ENCODE peak calls at places on chromosomes 5 and 9, in seven cellular contexts. P is cardiac muscle cell, D is heart right ventricle, T is small intestine, M is mesenchymal stem cell, Z is GM12864, R is aorta. F is an unnamed sample.

GRCh38 chr5:107997338-107997979 is 326.7 kb upstream of the EFNA5 start:
- DNase-seq in P (no peak), D (no peak), T (no peak), M (peak), Z (no peak), R (no peak), F (no peak)

GRCh38 chr5:61327761-61328753 is 4.0 kb upstream of the ZSWIM6 start:
- DNase-seq in P (no peak), D (no peak), T (peak), M (peak), Z (no peak), R (no peak), F (no peak)

GRCh38 chr5:8333445-8333844 is 464.5 kb downstream of the MTRR start:
- DNase-seq in P (no peak), D (no peak), T (no peak), M (no peak), Z (no peak), R (no peak), F (no peak)

GRCh38 chr9:13113201-13113600 is 166.3 kb downstream of the MPDZ start:
- DNase-seq in P (no peak), D (no peak), T (no peak), M (peak), Z (no peak), R (no peak), F (no peak)

GRCh38 chr5:167895899-167896659 is 395.4 kb upstream of the WWC1 start:
- DNase-seq in P (no peak), D (no peak), T (no peak), M (no peak), Z (no peak), R (no peak), F (no peak)

GRCh38 chr5:141272906-141273305 is 27.7 kb downstream of the PCDHB15 start:
- DNase-seq in P (no peak), D (no peak), T (no peak), M (no peak), Z (no peak), R (no peak), F (no peak)

GRCh38 chr5:56145106-56145505 is 88.0 kb downstream of the ANKRD55 start:
- DNase-seq in P (no peak), D (no peak), T (no peak), M (no peak), Z (no peak), R (no peak), F (no peak)

GRCh38 chr9:85927077-85927476 is 13.9 kb upstream of the NAA35 start:
- DNase-seq in P (no peak), D (no peak), T (no peak), M (no peak), Z (no peak), R (no peak), F (no peak)

GRCh38 chr5:56729488-56729887 is 85.9 kb upstream of the MAP3K1 start:
- DNase-seq in P (no peak), D (no peak), T (no peak), M (no peak), Z (no peak), R (no peak), F (no peak)

GRCh38 chr9:69976165-69976564 is 67.5 kb upstream of the MAMDC2 start:
- DNase-seq in P (no peak), D (no peak), T (no peak), M (peak), Z (no peak), R (no peak), F (no peak)

GRCh38 chr9:100595391-100596199 is 17.7 kb downstream of the CAVIN4 start:
- DNase-seq in P (peak), D (no peak), T (peak), M (peak), Z (no peak), R (no peak), F (no peak)

GRCh38 chr9:109477269-109478203 is 20.6 kb downstream of the PTPN3 start:
- DNase-seq in P (peak), D (no peak), T (peak), M (no peak), Z (no peak), R (no peak), F (no peak)

GRCh38 chr5:55852503-55852902 is 1.3 kb downstream of the IL31RA start:
- DNase-seq in P (no peak), D (no peak), T (no peak), M (peak), Z (no peak), R (no peak), F (no peak)

GRCh38 chr9:123269316-123269715 is 930 bp upstream of the STRBP start:
- DNase-seq in P (no peak), D (no peak), T (no peak), M (no peak), Z (no peak), R (no peak), F (no peak)

GRCh38 chr5:131950706-131951105 is 5.2 kb upstream of the MEIKIN start:
- DNase-seq in P (no peak), D (no peak), T (no peak), M (no peak), Z (no peak), R (no peak), F (no peak)

GRCh38 chr9:129437626-129438323 is 183.1 kb downstream of the C9orf50 start:
- DNase-seq in P (no peak), D (peak), T (no peak), M (no peak), Z (no peak), R (no peak), F (no peak)

GRCh38 chr5:123429993-123430392 is 6.8 kb upstream of the CEP120 start:
- DNase-seq in P (no peak), D (no peak), T (no peak), M (peak), Z (no peak), R (no peak), F (no peak)

GRCh38 chr9:96048954-96049831 is 173.7 kb downstream of the ERCC6L2 start:
- DNase-seq in P (no peak), D (peak), T (no peak), M (no peak), Z (no peak), R (peak), F (peak)

GRCh38 chr5:79464695-79465332 is 49.1 kb downstream of the HOMER1 start:
- DNase-seq in P (peak), D (no peak), T (peak), M (peak), Z (peak), R (no peak), F (no peak)

GRCh38 chr5:75202935-75203334 is 33.7 kb downstream of the ANKRD31 start:
- DNase-seq in P (no peak), D (no peak), T (peak), M (no peak), Z (no peak), R (no peak), F (no peak)

GRCh38 chr9:21965401-21965951 is 28.7 kb downstream of the CDKN2A start:
- DNase-seq in P (peak), D (peak), T (peak), M (peak), Z (no peak), R (peak), F (peak)

GRCh38 chr9:9498846-9499245 is 1114.0 kb downstream of the PTPRD start:
- DNase-seq in P (no peak), D (no peak), T (no peak), M (no peak), Z (no peak), R (no peak), F (no peak)

GRCh38 chr9:110255064-110255416 is 1.3 kb downstream of the TXN start:
- DNase-seq in P (peak), D (no peak), T (no peak), M (no peak), Z (no peak), R (peak), F (no peak)

GRCh38 chr9:79609468-79610018 is 37.8 kb downstream of the TLE4 start:
- DNase-seq in P (no peak), D (no peak), T (no peak), M (no peak), Z (no peak), R (no peak), F (no peak)

GRCh38 chr5:59358497-59358896 is 535.0 kb downstream of the PDE4D start:
- DNase-seq in P (peak), D (no peak), T (peak), M (peak), Z (no peak), R (no peak), F (peak)

GRCh38 chr5:96962540-96962991 is 26.7 kb downstream of the LNPEP start:
- DNase-seq in P (no peak), D (no peak), T (peak), M (no peak), Z (no peak), R (no peak), F (no peak)

GRCh38 chr5:56323505-56323904 is 90.4 kb upstream of the ANKRD55 start:
- DNase-seq in P (peak), D (no peak), T (no peak), M (peak), Z (no peak), R (no peak), F (no peak)

GRCh38 chr5:170192829-170193228 is 40.0 kb upstream of the C5orf58 start:
- DNase-seq in P (no peak), D (no peak), T (no peak), M (no peak), Z (no peak), R (no peak), F (no peak)

GRCh38 chr9:75185585-75186170 is 97.4 kb downstream of the OSTF1 start:
- DNase-seq in P (peak), D (no peak), T (peak), M (peak), Z (no peak), R (peak), F (no peak)

GRCh38 chr5:173204185-173204979 is 30.6 kb downstream of the NKX2-5 start:
- DNase-seq in P (peak), D (no peak), T (peak), M (peak), Z (no peak), R (no peak), F (no peak)

GRCh38 chr5:17808566-17808965 is 174.3 kb downstream of the TAF11L14 start:
- DNase-seq in P (no peak), D (no peak), T (no peak), M (no peak), Z (no peak), R (no peak), F (no peak)

GRCh38 chr9:29044959-29045358 is 1471.7 kb upstream of the C9orf72 start:
- DNase-seq in P (no peak), D (no peak), T (no peak), M (peak), Z (no peak), R (no peak), F (no peak)

GRCh38 chr5:73709536-73710129 is 83.6 kb downstream of the ARHGEF28 start:
- DNase-seq in P (no peak), D (no peak), T (no peak), M (no peak), Z (no peak), R (no peak), F (no peak)

GRCh38 chr5:131218392-131218791 is 45.5 kb upstream of the CDC42SE2 start:
- DNase-seq in P (no peak), D (no peak), T (no peak), M (peak), Z (no peak), R (no peak), F (no peak)

GRCh38 chr5:142545653-142546322 is 140.1 kb downstream of the FGF1 start:
- DNase-seq in P (no peak), D (no peak), T (no peak), M (peak), Z (no peak), R (no peak), F (no peak)

GRCh38 chr9:134497283-134497860 is 144.2 kb upstream of the COL5A1 start:
- DNase-seq in P (no peak), D (no peak), T (no peak), M (peak), Z (no peak), R (peak), F (no peak)

GRCh38 chr5:9197881-9198260 is 348.0 kb downstream of the SEMA5A start:
- DNase-seq in P (no peak), D (no peak), T (no peak), M (peak), Z (peak), R (no peak), F (no peak)

GRCh38 chr5:72596956-72597355 is 89.7 kb upstream of the ZNF366 start:
- DNase-seq in P (no peak), D (no peak), T (no peak), M (no peak), Z (no peak), R (no peak), F (no peak)

GRCh38 chr5:159094745-159095144 is 5.0 kb downstream of the EBF1 start:
- DNase-seq in P (peak), D (peak), T (no peak), M (peak), Z (peak), R (peak), F (peak)

GRCh38 chr5:147788023-147788422 is 5.5 kb upstream of the JAKMIP2 start:
- DNase-seq in P (no peak), D (no peak), T (no peak), M (no peak), Z (no peak), R (no peak), F (no peak)

GRCh38 chr5:147786115-147786514 is 3.6 kb upstream of the JAKMIP2 start:
- DNase-seq in P (no peak), D (no peak), T (no peak), M (no peak), Z (no peak), R (no peak), F (no peak)

GRCh38 chr5:147780924-147781530 is 1.5 kb downstream of the JAKMIP2 start:
- DNase-seq in P (no peak), D (no peak), T (no peak), M (no peak), Z (no peak), R (no peak), F (no peak)

GRCh38 chr5:147784596-147784995 is 2.1 kb upstream of the JAKMIP2 start:
- DNase-seq in P (no peak), D (no peak), T (no peak), M (no peak), Z (no peak), R (no peak), F (no peak)

DNA sequence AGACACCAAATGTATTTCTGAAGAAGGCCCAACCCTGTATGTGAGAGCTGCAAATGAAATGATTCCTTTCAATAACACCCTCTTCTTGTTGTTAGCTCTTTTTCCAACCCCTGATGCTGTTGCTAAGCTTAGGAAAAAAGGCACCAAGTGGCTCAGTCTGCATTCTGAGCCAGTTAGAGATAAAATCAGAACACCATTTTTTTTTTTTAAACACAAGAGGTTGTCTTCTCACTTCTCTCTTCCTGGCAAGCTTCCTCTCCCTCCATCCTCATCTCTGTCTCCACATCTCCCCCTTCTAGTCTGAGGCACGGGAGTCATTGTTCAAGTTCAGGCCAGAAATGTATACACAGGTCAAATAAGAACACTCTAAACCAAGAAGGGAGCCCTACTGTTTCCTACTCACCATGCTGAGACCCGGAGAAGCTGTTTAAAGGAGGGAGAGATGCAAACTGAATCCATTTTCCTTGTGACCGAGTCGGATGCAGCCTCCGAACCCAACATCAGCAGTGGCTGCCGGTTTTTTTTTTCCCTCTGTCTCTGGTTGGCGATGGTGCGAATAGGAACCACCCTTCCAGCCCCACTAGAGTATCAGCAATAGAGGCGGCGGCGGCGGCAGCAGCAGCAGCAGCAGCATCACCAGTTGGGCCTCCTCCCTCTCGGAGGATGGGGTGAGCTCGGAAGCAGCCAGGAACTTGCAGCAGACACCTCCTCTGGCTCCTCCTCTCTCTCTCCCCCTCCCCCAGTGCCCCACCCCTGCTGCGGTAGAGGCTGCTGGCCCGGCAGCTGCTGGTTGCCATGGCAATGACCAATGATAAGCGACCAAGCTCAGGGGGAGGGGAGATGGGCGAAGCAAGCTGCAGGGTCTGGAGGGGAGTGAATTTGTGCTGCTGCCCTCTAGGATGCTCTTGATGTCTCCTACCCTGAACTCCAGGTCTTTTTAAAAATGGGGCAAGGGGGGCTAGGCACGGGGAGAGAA is at the start of gene JAKMIP2:
- DNase-seq in P (peak), D (peak), T (peak), M (peak), Z (peak), R (peak), F (peak)
- H3K4me3 ChIP-seq in P (peak), D (peak), T (no peak), M (no peak), Z (no peak), R (no peak), F (no peak)

GRCh38 chr5:54676466-54676865 is 158.9 kb downstream of the SNX18 start:
- DNase-seq in P (no peak), D (no peak), T (no peak), M (peak), Z (no peak), R (no peak), F (no peak)
- H3K4me3 ChIP-seq in P (no peak), D (no peak), T (no peak), M (no peak), Z (no peak), R (no peak), F (no peak)

GRCh38 chr9:20270176-20270575 is 352.1 kb downstream of the MLLT3 start:
- DNase-seq in P (no peak), D (no peak), T (no peak), M (no peak), Z (no peak), R (no peak), F (no peak)

GRCh38 chr9:20269620-20270019 is 352.7 kb downstream of the MLLT3 start:
- DNase-seq in P (no peak), D (no peak), T (no peak), M (no peak), Z (no peak), R (no peak), F (no peak)

GRCh38 chr9:20271723-20272122 is 350.6 kb downstream of the MLLT3 start:
- DNase-seq in P (no peak), D (no peak), T (no peak), M (no peak), Z (no peak), R (no peak), F (no peak)

GRCh38 chr9:20276762-20277161 is 345.5 kb downstream of the MLLT3 start:
- DNase-seq in P (no peak), D (no peak), T (no peak), M (no peak), Z (no peak), R (no peak), F (no peak)

GRCh38 chr9:20271107-20271506 is 351.2 kb downstream of the MLLT3 start:
- DNase-seq in P (no peak), D (no peak), T (no peak), M (no peak), Z (no peak), R (no peak), F (no peak)
- H3K4me3 ChIP-seq in P (no peak), D (no peak), T (no peak), M (no peak), Z (no peak), R (no peak), F (no peak)

GRCh38 chr9:107874591-107875374 is 385.2 kb upstream of the KLF4 start:
- DNase-seq in P (no peak), D (no peak), T (no peak), M (no peak), Z (peak), R (no peak), F (no peak)
- H3K4me3 ChIP-seq in P (no peak), D (no peak), T (no peak), M (no peak), Z (no peak), R (no peak), F (no peak)

DNA sequence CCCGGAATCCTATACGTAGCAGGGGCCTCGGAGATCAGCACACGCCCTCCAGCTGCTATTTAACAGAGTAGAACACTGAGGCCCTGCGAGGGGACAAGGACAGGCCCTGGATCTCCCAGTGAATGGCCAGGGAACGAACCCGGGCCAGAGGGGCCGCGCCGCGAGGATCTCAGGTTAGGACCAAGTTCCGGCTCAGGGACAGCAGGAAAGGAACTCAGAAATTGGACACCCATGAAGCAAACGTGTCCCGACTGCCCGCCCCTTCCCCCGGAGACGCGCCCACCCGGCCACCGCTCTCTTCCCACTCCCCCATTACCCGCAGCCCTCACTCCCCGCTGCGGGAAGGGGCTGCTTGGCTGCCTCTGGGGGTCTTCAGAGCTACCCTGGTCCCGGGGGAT is 1.0 kb upstream of the FOXE1 start:
- DNase-seq in P (no peak), D (no peak), T (no peak), M (no peak), Z (no peak), R (no peak), F (no peak)
- H3K4me3 ChIP-seq in P (peak), D (no peak), T (no peak), M (no peak), Z (no peak), R (no peak), F (no peak)

GRCh38 chr5:64693636-64694035 is 3.3 kb downstream of the SHISAL2B start:
- DNase-seq in P (no peak), D (no peak), T (no peak), M (no peak), Z (no peak), R (no peak), F (no peak)

GRCh38 chr5:64690104-64690416 is 243 bp upstream of the SHISAL2B start:
- DNase-seq in P (no peak), D (no peak), T (no peak), M (no peak), Z (no peak), R (no peak), F (no peak)

GRCh38 chr5:64691333-64691732 is 1.0 kb downstream of the SHISAL2B start:
- DNase-seq in P (peak), D (no peak), T (no peak), M (no peak), Z (no peak), R (no peak), F (no peak)

GRCh38 chr5:64688965-64689364 is 1.3 kb upstream of the SHISAL2B start:
- DNase-seq in P (no peak), D (no peak), T (no peak), M (no peak), Z (no peak), R (no peak), F (no peak)

GRCh38 chr5:64690417-64691151 is at the start of gene SHISAL2B:
- DNase-seq in P (peak), D (no peak), T (no peak), M (peak), Z (no peak), R (no peak), F (no peak)
- H3K4me3 ChIP-seq in P (peak), D (peak), T (no peak), M (peak), Z (no peak), R (no peak), F (peak)

DNA sequence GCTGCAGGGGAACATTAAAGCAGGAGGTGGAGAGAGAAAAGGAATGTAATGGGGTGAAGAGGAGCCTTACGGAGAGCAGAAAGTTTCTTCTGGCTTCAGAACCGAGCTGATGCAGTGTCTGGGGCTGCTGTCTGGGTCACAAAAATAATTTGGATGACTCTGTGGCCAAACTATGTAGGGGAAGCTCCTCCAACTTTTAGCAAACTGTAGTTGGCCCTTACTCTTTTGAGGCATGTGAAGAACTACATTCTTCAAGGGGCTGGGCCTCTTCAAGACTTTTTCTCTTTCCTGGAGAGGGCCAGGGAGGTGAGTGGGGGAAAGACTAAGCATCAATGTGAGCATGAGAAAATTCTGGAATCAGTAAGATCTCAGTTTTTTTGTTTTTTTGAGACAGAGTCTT is 31.9 kb upstream of the SPARC start:
- DNase-seq in P (no peak), D (no peak), T (no peak), M (no peak), Z (no peak), R (no peak), F (no peak)
- H3K4me3 ChIP-seq in P (no peak), D (no peak), T (no peak), M (no peak), Z (no peak), R (no peak), F (no peak)